ENCODE peak calls at places on chromosomes 16 and 17, in five cellular contexts. S is brain microvascular endothelial cell, W is OCI-LY7, P is fibroblast of pulmonary artery, C is SJSA1. D is an unnamed sample.

GRCh38 chr17:41419712-41420111 is 4.7 kb downstream of the KRT37 start:
- DNase-seq in S (no peak), W (no peak), P (no peak), C (no peak), D (peak; percentile 42)

GRCh38 chr16:77863250-77863649 is 74.9 kb downstream of the VAT1L start:
- DNase-seq in S (no peak), W (no peak), P (no peak), C (no peak), D (no peak)

GRCh38 chr16:50152386-50152806 is 710 bp upstream of the TENT4B start:
- DNase-seq in S (no peak), W (no peak), P (peak; percentile 33), C (no peak), D (peak; percentile 40)

GRCh38 chr16:4706871-4707270 is 13.5 kb downstream of the NUDT16L1 start:
- DNase-seq in S (no peak), W (no peak), P (no peak), C (no peak), D (no peak)

GRCh38 chr16:14369734-14370598 is 260.1 kb downstream of the PARN start:
- DNase-seq in S (no peak), W (no peak), P (no peak), C (no peak), D (peak; percentile 35)

GRCh38 chr17:43471801-43472200 is 12.0 kb upstream of the DHX8 start:
- DNase-seq in S (peak; percentile 7), W (no peak), P (no peak), C (no peak), D (peak; percentile 31)

GRCh38 chr16:1548234-1548633 is 14.8 kb downstream of the TMEM204 start:
- DNase-seq in S (no peak), W (no peak), P (peak; percentile 41), C (no peak), D (no peak)

GRCh38 chr16:3017806-3018506 is at the start of gene CLDN6:
- DNase-seq in S (no peak), W (peak; percentile 15), P (no peak), C (no peak), D (no peak)

GRCh38 chr17:81193470-81194224 is 27.6 kb upstream of the AATK start:
- DNase-seq in S (no peak), W (no peak), P (no peak), C (no peak), D (no peak)

GRCh38 chr16:82368041-82368440 is 198.0 kb upstream of the MPHOSPH6 start:
- DNase-seq in S (peak; percentile 34), W (peak; percentile 8), P (peak; percentile 26), C (no peak), D (peak; percentile 12)

GRCh38 chr16:3645108-3645503 is 9.4 kb upstream of the DNASE1 start:
- DNase-seq in S (no peak), W (no peak), P (no peak), C (peak; percentile 13), D (no peak)

GRCh38 chr17:82297280-82297803 is 20.1 kb downstream of the CD7 start:
- DNase-seq in S (peak; percentile 90), W (peak; percentile 71), P (peak; percentile 95), C (peak; percentile 91), D (peak; percentile 94)

GRCh38 chr17:19003543-19003965 is 1.0 kb downstream of the FAM83G start:
- DNase-seq in S (no peak), W (peak; percentile 31), P (no peak), C (no peak), D (no peak)

GRCh38 chr17:69451416-69452394 is 37.2 kb downstream of the MAP2K6 start:
- DNase-seq in S (no peak), W (peak; percentile 53), P (no peak), C (no peak), D (no peak)

GRCh38 chr16:50360033-50360778 is 8.6 kb downstream of the BRD7 start:
- DNase-seq in S (no peak), W (no peak), P (peak; percentile 26), C (no peak), D (peak; percentile 88)

GRCh38 chr16:50234771-50235556 is 31.4 kb upstream of the ADCY7 start:
- DNase-seq in S (no peak), W (no peak), P (peak; percentile 16), C (no peak), D (peak; percentile 66)

GRCh38 chr17:40648326-40648968 is 829 bp upstream of the SMARCE1 start:
- DNase-seq in S (peak; percentile 8), W (no peak), P (no peak), C (no peak), D (no peak)

GRCh38 chr16:87924041-87924851 is 12.1 kb downstream of the CA5A start:
- DNase-seq in S (no peak), W (no peak), P (no peak), C (no peak), D (peak; percentile 56)

GRCh38 chr16:5314377-5314776 is 216.8 kb upstream of the EEF2KMT start:
- DNase-seq in S (no peak), W (no peak), P (no peak), C (no peak), D (no peak)

GRCh38 chr16:73890524-73891500 is 405.8 kb upstream of the PSMD7 start:
- DNase-seq in S (peak; percentile 1), W (peak; percentile 7), P (peak; percentile 2), C (no peak), D (no peak)

GRCh38 chr16:81779540-81780320 is 639 bp downstream of the PLCG2 start:
- DNase-seq in S (no peak), W (no peak), P (peak; percentile 4), C (no peak), D (no peak)

GRCh38 chr16:49023095-49023494 is 258.5 kb downstream of the CBLN1 start:
- DNase-seq in S (no peak), W (no peak), P (peak; percentile 44), C (no peak), D (peak; percentile 89)

GRCh38 chr16:53664724-53665345 is 38.8 kb downstream of the RPGRIP1L start:
- DNase-seq in S (peak; percentile 87), W (no peak), P (peak; percentile 83), C (peak; percentile 89), D (no peak)

GRCh38 chr16:28899882-28900600 is 21.8 kb downstream of the ATP2A1 start:
- DNase-seq in S (no peak), W (no peak), P (no peak), C (no peak), D (no peak)

GRCh38 chr17:57458718-57459285 is 202.5 kb downstream of the MSI2 start:
- DNase-seq in S (no peak), W (no peak), P (no peak), C (no peak), D (no peak)

GRCh38 chr17:66543526-66543925 is 241.1 kb downstream of the PRKCA start:
- DNase-seq in S (peak; percentile 60), W (no peak), P (no peak), C (no peak), D (no peak)

GRCh38 chr17:22454070-22454999 is 762.0 kb downstream of the KCNJ18 start:
- DNase-seq in S (no peak), W (no peak), P (no peak), C (no peak), D (no peak)

GRCh38 chr16:85126731-85127662 is 14.7 kb upstream of the CIBAR2 start:
- DNase-seq in S (peak; percentile 61), W (no peak), P (peak; percentile 92), C (peak; percentile 89), D (peak; percentile 40)

GRCh38 chr17:43403846-43404245 is 5.1 kb downstream of the ARL4D start:
- DNase-seq in S (no peak), W (no peak), P (peak; percentile 39), C (no peak), D (no peak)

GRCh38 chr16:62882552-62883221 is 846.4 kb upstream of the CDH8 start:
- DNase-seq in S (no peak), W (no peak), P (no peak), C (no peak), D (no peak)
- H3K4me3 ChIP-seq in S (no peak overlapping the region), W (no peak overlapping the region), P (no peak overlapping the region), C (no peak overlapping the region), D (no peak overlapping the region)

GRCh38 chr17:44796731-44797130 is 33.4 kb downstream of the GJC1 start:
- DNase-seq in S (no peak), W (no peak), P (no peak), C (no peak), D (no peak)
- H3K4me3 ChIP-seq in S (no peak overlapping the region), W (no peak overlapping the region), P (no peak overlapping the region), C (no peak overlapping the region), D (no peak overlapping the region)

DNA sequence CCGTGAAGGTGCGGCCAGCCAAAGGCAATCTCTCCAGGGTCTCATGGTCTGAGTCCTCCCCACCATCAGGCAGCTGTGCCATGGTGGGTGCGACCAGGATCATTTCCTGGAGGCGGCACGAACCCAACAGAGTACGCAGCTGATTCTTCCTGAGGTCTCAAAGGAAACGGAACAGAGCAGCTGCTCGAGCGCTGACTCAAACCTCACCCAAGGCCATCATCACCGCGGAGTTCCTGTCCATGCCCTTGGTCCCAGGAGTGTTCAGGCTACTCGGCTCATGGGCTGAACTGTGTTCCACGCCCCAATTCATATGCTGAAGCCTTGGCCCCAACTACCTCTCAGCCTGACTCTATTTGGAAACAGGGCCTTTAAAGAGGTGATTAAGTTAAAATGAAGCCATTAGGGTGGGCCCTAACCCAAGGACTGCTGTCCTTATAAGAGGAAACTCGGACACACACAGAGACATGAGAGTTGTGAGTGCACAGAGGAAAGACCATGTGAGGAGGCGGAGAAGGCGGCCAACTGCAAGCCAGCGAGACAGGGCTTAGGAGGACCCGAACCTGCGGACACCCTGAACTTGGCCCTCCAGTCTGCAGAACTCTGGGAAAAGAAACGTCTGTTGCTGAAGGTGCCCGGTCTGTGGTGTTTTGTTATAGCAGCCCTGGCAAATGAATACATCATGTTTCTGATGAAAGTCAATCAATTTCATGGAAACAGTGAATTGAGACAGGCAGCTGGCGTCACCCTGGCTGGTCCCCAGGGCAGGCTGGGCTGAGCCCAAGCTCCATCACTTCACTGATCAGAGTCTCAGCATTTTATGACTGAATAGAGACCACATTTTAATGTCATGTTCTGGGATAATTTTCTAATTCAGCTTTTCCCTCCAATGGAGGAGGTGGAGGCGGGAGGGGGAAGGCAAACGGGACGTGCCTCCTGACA is 13.7 kb downstream of the MXRA7 start:
- DNase-seq in S (peak; percentile 77), W (peak; percentile 29), P (peak; percentile 81), C (no peak), D (no peak)
- H3K4me3 ChIP-seq in S (no peak overlapping the region), W (no peak overlapping the region), P (no peak overlapping the region), C (no peak overlapping the region), D (no peak overlapping the region)

DNA sequence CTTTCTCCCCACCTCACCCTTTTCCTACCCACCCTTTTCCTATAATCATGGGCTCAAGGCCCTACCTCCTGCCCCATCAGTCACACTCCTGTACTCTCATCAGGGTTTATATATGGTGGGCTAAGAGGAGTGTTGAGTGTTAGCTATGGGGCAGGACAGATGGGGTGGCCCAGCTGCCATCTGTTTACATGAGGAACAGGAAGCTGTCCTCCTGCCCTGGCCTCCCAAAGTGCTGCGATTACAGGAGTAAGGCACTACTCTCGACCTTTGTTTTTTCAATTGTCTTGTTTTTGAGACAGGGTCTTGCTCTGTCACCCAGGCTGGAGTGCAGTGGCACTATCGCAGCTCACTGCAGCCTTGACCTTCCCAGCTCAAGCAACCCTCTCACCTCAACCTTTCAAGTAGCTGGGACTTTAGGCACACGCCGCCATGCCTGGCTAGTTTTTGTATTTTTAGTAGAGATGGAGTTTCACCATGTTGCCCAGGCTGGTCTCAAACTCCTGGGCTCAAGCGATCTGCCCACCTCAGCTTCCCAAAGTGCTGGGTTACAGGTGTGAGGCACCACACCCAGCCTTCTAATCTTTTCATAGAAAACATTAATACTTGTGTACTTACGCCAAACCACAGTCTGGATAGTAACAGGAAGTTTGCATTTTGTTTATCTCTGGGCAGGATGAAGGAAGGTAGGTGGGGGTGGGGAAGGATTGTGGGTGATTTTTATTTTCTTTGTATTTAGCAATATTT is 1.6 kb downstream of the TRADD start:
- DNase-seq in S (no peak), W (no peak), P (no peak), C (no peak), D (no peak)
- H3K4me3 ChIP-seq in S (no peak overlapping the region), W (peak overlapping the region; percentile 89), P (no peak overlapping the region), C (no peak overlapping the region), D (no peak overlapping the region)

D was measured in mammary epithelial cell.